ENCODE peak calls at places on chromosomes 11 and 22, in nine cellular contexts. One of them, this sample, is unnamed.
A peak's percentile ranks its signal among the peaks of the same experiment; 100 is the strongest.

GRCh38 chr11:117654281-117654680 is 142.7 kb downstream of the DSCAML1 start:
- DNase-seq in body of pancreas: no peak
- DNase-seq in stomach: no peak
- DNase-seq in HFF-Myc: no peak
- DNase-seq in skeletal muscle cell: no peak
- DNase-seq in brain microvascular endothelial cell: no peak
- DNase-seq in fibroblast of lung: no peak
- DNase-seq in fibroblast of pulmonary artery: no peak
- DNase-seq in Peyer's patch: no peak
- DNase-seq in this sample: no peak

GRCh38 chr11:7600205-7600775 is 73.0 kb downstream of the CYB5R2 start:
- DNase-seq in body of pancreas: peak; percentile 51
- DNase-seq in stomach: peak; percentile 72
- DNase-seq in HFF-Myc: no peak
- DNase-seq in skeletal muscle cell: peak; percentile 14
- DNase-seq in brain microvascular endothelial cell: peak; percentile 53
- DNase-seq in fibroblast of lung: peak; percentile 75
- DNase-seq in fibroblast of pulmonary artery: peak; percentile 96
- DNase-seq in Peyer's patch: no peak
- DNase-seq in this sample: no peak

GRCh38 chr22:23888615-23889401 is 5.4 kb upstream of the MIF start:
- DNase-seq in body of pancreas: no peak
- DNase-seq in stomach: no peak
- DNase-seq in HFF-Myc: no peak
- DNase-seq in skeletal muscle cell: no peak
- DNase-seq in brain microvascular endothelial cell: peak; percentile 10
- DNase-seq in fibroblast of lung: peak; percentile 42
- DNase-seq in fibroblast of pulmonary artery: peak; percentile 54
- DNase-seq in Peyer's patch: no peak
- DNase-seq in this sample: no peak

GRCh38 chr11:69775163-69775755 is at the start of gene FGF4:
- DNase-seq in body of pancreas: no peak
- DNase-seq in stomach: no peak
- DNase-seq in HFF-Myc: no peak
- DNase-seq in skeletal muscle cell: no peak
- DNase-seq in brain microvascular endothelial cell: no peak
- DNase-seq in fibroblast of lung: no peak
- DNase-seq in fibroblast of pulmonary artery: no peak
- DNase-seq in Peyer's patch: no peak
- DNase-seq in this sample: no peak

GRCh38 chr11:62546244-62546936 is at the start of gene AHNAK:
- DNase-seq in body of pancreas: peak; percentile 76
- DNase-seq in stomach: peak; percentile 87
- DNase-seq in HFF-Myc: no peak
- DNase-seq in skeletal muscle cell: no peak
- DNase-seq in brain microvascular endothelial cell: no peak
- DNase-seq in fibroblast of lung: peak; percentile 62
- DNase-seq in fibroblast of pulmonary artery: peak; percentile 63
- DNase-seq in Peyer's patch: peak; percentile 93
- DNase-seq in this sample: no peak

GRCh38 chr11:61951484-61952135 is 1.5 kb downstream of the BEST1 start:
- DNase-seq in body of pancreas: no peak
- DNase-seq in stomach: no peak
- DNase-seq in HFF-Myc: no peak
- DNase-seq in skeletal muscle cell: no peak
- DNase-seq in brain microvascular endothelial cell: no peak
- DNase-seq in fibroblast of lung: no peak
- DNase-seq in fibroblast of pulmonary artery: no peak
- DNase-seq in Peyer's patch: no peak
- DNase-seq in this sample: no peak

GRCh38 chr22:37401401-37401859 is 25.8 kb downstream of the ELFN2 start:
- DNase-seq in body of pancreas: no peak
- DNase-seq in stomach: no peak
- DNase-seq in HFF-Myc: no peak
- DNase-seq in skeletal muscle cell: peak; percentile 31
- DNase-seq in brain microvascular endothelial cell: no peak
- DNase-seq in fibroblast of lung: peak; percentile 73
- DNase-seq in fibroblast of pulmonary artery: peak; percentile 26
- DNase-seq in Peyer's patch: no peak
- DNase-seq in this sample: peak; percentile 83

GRCh38 chr11:57635236-57635635 is 14.5 kb downstream of the YPEL4 start:
- DNase-seq in body of pancreas: no peak
- DNase-seq in stomach: no peak
- DNase-seq in HFF-Myc: no peak
- DNase-seq in skeletal muscle cell: no peak
- DNase-seq in brain microvascular endothelial cell: no peak
- DNase-seq in fibroblast of lung: no peak
- DNase-seq in fibroblast of pulmonary artery: no peak
- DNase-seq in Peyer's patch: no peak
- DNase-seq in this sample: no peak

GRCh38 chr11:46537121-46537520 is 56.7 kb downstream of the AMBRA1 start:
- DNase-seq in body of pancreas: no peak
- DNase-seq in stomach: no peak
- DNase-seq in HFF-Myc: no peak
- DNase-seq in skeletal muscle cell: no peak
- DNase-seq in brain microvascular endothelial cell: no peak
- DNase-seq in fibroblast of lung: peak; percentile 18
- DNase-seq in fibroblast of pulmonary artery: no peak
- DNase-seq in Peyer's patch: no peak
- DNase-seq in this sample: no peak

GRCh38 chr11:111571829-111572501 is 30.3 kb upstream of the SIK2 start:
- DNase-seq in body of pancreas: no peak
- DNase-seq in stomach: no peak
- DNase-seq in HFF-Myc: no peak
- DNase-seq in skeletal muscle cell: no peak
- DNase-seq in brain microvascular endothelial cell: peak; percentile 16
- DNase-seq in fibroblast of lung: no peak
- DNase-seq in fibroblast of pulmonary artery: peak; percentile 20
- DNase-seq in Peyer's patch: no peak
- DNase-seq in this sample: no peak

GRCh38 chr11:61544466-61544865 is 35.9 kb downstream of the LRRC10B start:
- DNase-seq in body of pancreas: no peak
- DNase-seq in stomach: no peak
- DNase-seq in HFF-Myc: no peak
- DNase-seq in skeletal muscle cell: no peak
- DNase-seq in brain microvascular endothelial cell: no peak
- DNase-seq in fibroblast of lung: no peak
- DNase-seq in fibroblast of pulmonary artery: no peak
- DNase-seq in Peyer's patch: no peak
- DNase-seq in this sample: no peak

GRCh38 chr22:35611200-35611890 is 5.8 kb downstream of the MB start:
- DNase-seq in body of pancreas: no peak
- DNase-seq in stomach: no peak
- DNase-seq in HFF-Myc: no peak
- DNase-seq in skeletal muscle cell: no peak
- DNase-seq in brain microvascular endothelial cell: no peak
- DNase-seq in fibroblast of lung: no peak
- DNase-seq in fibroblast of pulmonary artery: no peak
- DNase-seq in Peyer's patch: no peak
- DNase-seq in this sample: no peak

GRCh38 chr22:35614404-35614803 is 2.7 kb downstream of the MB start:
- DNase-seq in body of pancreas: no peak
- DNase-seq in stomach: no peak
- DNase-seq in HFF-Myc: no peak
- DNase-seq in skeletal muscle cell: no peak
- DNase-seq in brain microvascular endothelial cell: no peak
- DNase-seq in fibroblast of lung: no peak
- DNase-seq in fibroblast of pulmonary artery: no peak
- DNase-seq in Peyer's patch: no peak
- DNase-seq in this sample: no peak

GRCh38 chr22:35611891-35612576 is 5.1 kb downstream of the MB start:
- DNase-seq in body of pancreas: no peak
- DNase-seq in stomach: no peak
- DNase-seq in HFF-Myc: no peak
- DNase-seq in skeletal muscle cell: no peak
- DNase-seq in brain microvascular endothelial cell: no peak
- DNase-seq in fibroblast of lung: no peak
- DNase-seq in fibroblast of pulmonary artery: no peak
- DNase-seq in Peyer's patch: no peak
- DNase-seq in this sample: no peak

GRCh38 chr22:35610741-35611140 is 6.4 kb downstream of the MB start:
- DNase-seq in body of pancreas: no peak
- DNase-seq in stomach: no peak
- DNase-seq in HFF-Myc: no peak
- DNase-seq in skeletal muscle cell: no peak
- DNase-seq in brain microvascular endothelial cell: no peak
- DNase-seq in fibroblast of lung: no peak
- DNase-seq in fibroblast of pulmonary artery: no peak
- DNase-seq in Peyer's patch: no peak
- DNase-seq in this sample: no peak

GRCh38 chr22:35612903-35613302 is 4.2 kb downstream of the MB start:
- DNase-seq in body of pancreas: no peak
- DNase-seq in stomach: no peak
- DNase-seq in HFF-Myc: no peak
- DNase-seq in skeletal muscle cell: no peak
- DNase-seq in brain microvascular endothelial cell: no peak
- DNase-seq in fibroblast of lung: no peak
- DNase-seq in fibroblast of pulmonary artery: no peak
- DNase-seq in Peyer's patch: no peak
- DNase-seq in this sample: no peak
- H3K4me3 ChIP-seq in body of pancreas: no peak overlapping the region
- H3K4me3 ChIP-seq in stomach: no peak overlapping the region
- H3K4me3 ChIP-seq in HFF-Myc: no peak overlapping the region
- H3K4me3 ChIP-seq in skeletal muscle cell: no peak overlapping the region
- H3K4me3 ChIP-seq in brain microvascular endothelial cell: no peak overlapping the region
- H3K4me3 ChIP-seq in fibroblast of lung: no peak overlapping the region
- H3K4me3 ChIP-seq in fibroblast of pulmonary artery: no peak overlapping the region
- H3K4me3 ChIP-seq in Peyer's patch: no peak overlapping the region
- H3K4me3 ChIP-seq in this sample: no peak overlapping the region

DNA sequence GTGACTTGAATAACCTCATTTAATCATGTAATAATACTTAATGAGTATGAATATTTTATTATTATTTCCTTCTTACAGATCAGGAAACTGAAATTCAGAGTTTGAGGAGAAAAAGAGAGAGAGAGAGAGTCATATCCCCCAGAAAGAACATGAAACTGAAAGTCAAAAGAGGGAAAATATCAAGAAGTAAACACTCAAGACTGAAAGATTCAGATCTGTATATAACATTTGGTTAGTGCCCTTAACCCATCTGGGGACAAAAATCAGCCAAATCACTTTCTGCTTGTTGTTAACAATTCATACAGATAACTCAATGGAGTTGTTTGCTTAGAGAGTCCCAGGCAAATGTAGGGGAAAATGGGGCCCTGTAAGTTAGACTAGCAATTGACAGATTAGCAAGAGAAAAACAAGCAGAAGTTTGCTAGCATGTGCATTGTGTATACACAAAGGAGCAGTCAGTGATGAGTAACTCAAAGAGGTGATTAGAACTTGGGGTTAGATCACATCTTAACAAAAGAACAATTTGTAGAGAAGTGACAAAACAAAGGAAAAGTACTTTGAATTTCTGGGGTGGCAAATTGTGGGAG is 25.9 kb upstream of the MMP13 start:
- DNase-seq in body of pancreas: no peak
- DNase-seq in stomach: no peak
- DNase-seq in HFF-Myc: no peak
- DNase-seq in skeletal muscle cell: no peak
- DNase-seq in brain microvascular endothelial cell: no peak
- DNase-seq in fibroblast of lung: peak; percentile 28
- DNase-seq in fibroblast of pulmonary artery: no peak
- DNase-seq in Peyer's patch: no peak
- DNase-seq in this sample: no peak
- H3K4me3 ChIP-seq in body of pancreas: no peak overlapping the region
- H3K4me3 ChIP-seq in stomach: no peak overlapping the region
- H3K4me3 ChIP-seq in HFF-Myc: no peak overlapping the region
- H3K4me3 ChIP-seq in skeletal muscle cell: no peak overlapping the region
- H3K4me3 ChIP-seq in brain microvascular endothelial cell: no peak overlapping the region
- H3K4me3 ChIP-seq in fibroblast of lung: no peak overlapping the region
- H3K4me3 ChIP-seq in fibroblast of pulmonary artery: no peak overlapping the region
- H3K4me3 ChIP-seq in Peyer's patch: no peak overlapping the region
- H3K4me3 ChIP-seq in this sample: no peak overlapping the region

DNA sequence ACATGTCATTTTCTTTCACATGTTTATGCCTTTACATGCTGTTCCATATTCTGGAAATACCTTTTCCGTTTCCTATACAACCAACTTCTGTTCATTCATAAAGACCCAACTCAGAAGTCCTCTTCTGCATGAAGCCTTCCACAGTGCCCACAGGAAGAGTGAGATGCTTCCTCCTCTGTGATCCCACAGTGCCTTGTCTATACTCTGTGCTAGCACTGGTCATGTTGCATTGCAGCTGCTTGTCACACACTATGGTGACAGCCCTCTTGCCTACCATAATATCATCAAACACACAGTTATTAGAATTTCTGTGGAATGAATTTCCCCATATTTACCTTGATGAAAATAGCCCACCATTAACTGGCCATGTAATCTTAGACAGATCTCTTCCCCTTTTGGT is 8.9 kb downstream of the PARVA start:
- DNase-seq in body of pancreas: no peak
- DNase-seq in stomach: no peak
- DNase-seq in HFF-Myc: no peak
- DNase-seq in skeletal muscle cell: no peak
- DNase-seq in brain microvascular endothelial cell: no peak
- DNase-seq in fibroblast of lung: no peak
- DNase-seq in fibroblast of pulmonary artery: no peak
- DNase-seq in Peyer's patch: no peak
- DNase-seq in this sample: no peak
- H3K4me3 ChIP-seq in body of pancreas: no peak overlapping the region
- H3K4me3 ChIP-seq in stomach: no peak overlapping the region
- H3K4me3 ChIP-seq in HFF-Myc: no peak overlapping the region
- H3K4me3 ChIP-seq in skeletal muscle cell: no peak overlapping the region
- H3K4me3 ChIP-seq in brain microvascular endothelial cell: no peak overlapping the region
- H3K4me3 ChIP-seq in fibroblast of lung: no peak overlapping the region
- H3K4me3 ChIP-seq in fibroblast of pulmonary artery: no peak overlapping the region
- H3K4me3 ChIP-seq in Peyer's patch: no peak overlapping the region
- H3K4me3 ChIP-seq in this sample: no peak overlapping the region

GRCh38 chr11:85809191-85809590 is 1.8 kb downstream of the SYTL2 start:
- DNase-seq in body of pancreas: no peak
- DNase-seq in stomach: no peak
- DNase-seq in HFF-Myc: no peak
- DNase-seq in skeletal muscle cell: no peak
- DNase-seq in brain microvascular endothelial cell: no peak
- DNase-seq in fibroblast of lung: no peak
- DNase-seq in fibroblast of pulmonary artery: no peak
- DNase-seq in Peyer's patch: no peak
- DNase-seq in this sample: no peak

GRCh38 chr11:85810871-85811611 is at the start of gene SYTL2:
- DNase-seq in body of pancreas: peak; percentile 73
- DNase-seq in stomach: peak; percentile 82
- DNase-seq in HFF-Myc: no peak
- DNase-seq in skeletal muscle cell: no peak
- DNase-seq in brain microvascular endothelial cell: peak; percentile 18
- DNase-seq in fibroblast of lung: peak; percentile 34
- DNase-seq in fibroblast of pulmonary artery: peak; percentile 22
- DNase-seq in Peyer's patch: peak; percentile 92
- DNase-seq in this sample: no peak

GRCh38 chr11:85810521-85810870 is 445 bp downstream of the SYTL2 start:
- DNase-seq in body of pancreas: no peak
- DNase-seq in stomach: no peak
- DNase-seq in HFF-Myc: no peak
- DNase-seq in skeletal muscle cell: no peak
- DNase-seq in brain microvascular endothelial cell: no peak
- DNase-seq in fibroblast of lung: no peak
- DNase-seq in fibroblast of pulmonary artery: no peak
- DNase-seq in Peyer's patch: no peak
- DNase-seq in this sample: no peak

GRCh38 chr11:85811624-85812023 is 683 bp upstream of the SYTL2 start:
- DNase-seq in body of pancreas: no peak
- DNase-seq in stomach: no peak
- DNase-seq in HFF-Myc: no peak
- DNase-seq in skeletal muscle cell: no peak
- DNase-seq in brain microvascular endothelial cell: no peak
- DNase-seq in fibroblast of lung: no peak
- DNase-seq in fibroblast of pulmonary artery: no peak
- DNase-seq in Peyer's patch: no peak
- DNase-seq in this sample: no peak

GRCh38 chr11:85809881-85810280 is 1.1 kb downstream of the SYTL2 start:
- DNase-seq in body of pancreas: no peak
- DNase-seq in stomach: no peak
- DNase-seq in HFF-Myc: no peak
- DNase-seq in skeletal muscle cell: no peak
- DNase-seq in brain microvascular endothelial cell: peak; percentile 36
- DNase-seq in fibroblast of lung: no peak
- DNase-seq in fibroblast of pulmonary artery: no peak
- DNase-seq in Peyer's patch: no peak
- DNase-seq in this sample: no peak
- H3K4me3 ChIP-seq in body of pancreas: no peak overlapping the region
- H3K4me3 ChIP-seq in stomach: peak overlapping the region; percentile 58
- H3K4me3 ChIP-seq in HFF-Myc: peak overlapping the region; percentile 47
- H3K4me3 ChIP-seq in skeletal muscle cell: peak overlapping the region; percentile 57
- H3K4me3 ChIP-seq in brain microvascular endothelial cell: peak overlapping the region; percentile 61
- H3K4me3 ChIP-seq in fibroblast of lung: peak overlapping the region; percentile 74
- H3K4me3 ChIP-seq in fibroblast of pulmonary artery: no peak overlapping the region
- H3K4me3 ChIP-seq in Peyer's patch: peak overlapping the region; percentile 72
- H3K4me3 ChIP-seq in this sample: peak overlapping the region; percentile 62